ENCODE peak calls at places on chromosomes 4 and X, in nine cellular contexts. One of them, this sample, is unnamed.

GRCh38 chr4:164731827-164732474 is 22.0 kb upstream of the SMIM31 start:
- DNase-seq in mammary epithelial cell: peak
- DNase-seq in ecto neural progenitor cell: peak
- DNase-seq in activated CD4-positive, alpha-beta T cell treated with anti-CD3 and anti-CD28 coated beads, Interleukin-2, amount 50 U/mL, for 48 hours: peak
- DNase-seq in upper lobe of left lung: no peak
- DNase-seq in H1: peak
- DNase-seq in Calu3: peak
- DNase-seq in hepatocyte: peak
- DNase-seq in neural crest cell: peak
- DNase-seq in this sample: peak

GRCh38 chr4:82360298-82361177 is 13.3 kb downstream of the HNRNPD start:
- DNase-seq in mammary epithelial cell: peak
- DNase-seq in ecto neural progenitor cell: no peak
- DNase-seq in activated CD4-positive, alpha-beta T cell treated with anti-CD3 and anti-CD28 coated beads, Interleukin-2, amount 50 U/mL, for 48 hours: no peak
- DNase-seq in upper lobe of left lung: no peak
- DNase-seq in H1: no peak
- DNase-seq in Calu3: no peak
- DNase-seq in hepatocyte: peak
- DNase-seq in neural crest cell: no peak
- DNase-seq in this sample: peak

GRCh38 chr4:85823295-85823694 is 348.3 kb downstream of the ARHGAP24 start:
- DNase-seq in mammary epithelial cell: no peak
- DNase-seq in ecto neural progenitor cell: no peak
- DNase-seq in activated CD4-positive, alpha-beta T cell treated with anti-CD3 and anti-CD28 coated beads, Interleukin-2, amount 50 U/mL, for 48 hours: no peak
- DNase-seq in upper lobe of left lung: no peak
- DNase-seq in H1: no peak
- DNase-seq in Calu3: no peak
- DNase-seq in hepatocyte: no peak
- DNase-seq in neural crest cell: no peak
- DNase-seq in this sample: no peak

GRCh38 chrX:80765226-80765625 is 44.5 kb downstream of the BRWD3 start:
- DNase-seq in mammary epithelial cell: peak
- DNase-seq in ecto neural progenitor cell: no peak
- DNase-seq in activated CD4-positive, alpha-beta T cell treated with anti-CD3 and anti-CD28 coated beads, Interleukin-2, amount 50 U/mL, for 48 hours: no peak
- DNase-seq in upper lobe of left lung: no peak
- DNase-seq in H1: no peak
- DNase-seq in Calu3: peak
- DNase-seq in hepatocyte: no peak
- DNase-seq in neural crest cell: no peak
- DNase-seq in this sample: no peak

GRCh38 chr4:35963969-35964515 is 280.3 kb downstream of the ARAP2 start:
- DNase-seq in mammary epithelial cell: peak
- DNase-seq in ecto neural progenitor cell: no peak
- DNase-seq in activated CD4-positive, alpha-beta T cell treated with anti-CD3 and anti-CD28 coated beads, Interleukin-2, amount 50 U/mL, for 48 hours: no peak
- DNase-seq in upper lobe of left lung: no peak
- DNase-seq in H1: no peak
- DNase-seq in Calu3: no peak
- DNase-seq in hepatocyte: no peak
- DNase-seq in neural crest cell: no peak
- DNase-seq in this sample: no peak

GRCh38 chr4:181569553-181569952 is 673.6 kb upstream of the TENM3 start:
- DNase-seq in mammary epithelial cell: peak
- DNase-seq in ecto neural progenitor cell: no peak
- DNase-seq in activated CD4-positive, alpha-beta T cell treated with anti-CD3 and anti-CD28 coated beads, Interleukin-2, amount 50 U/mL, for 48 hours: no peak
- DNase-seq in upper lobe of left lung: no peak
- DNase-seq in H1: no peak
- DNase-seq in Calu3: no peak
- DNase-seq in hepatocyte: peak
- DNase-seq in neural crest cell: no peak
- DNase-seq in this sample: no peak

GRCh38 chrX:115679460-115679859 is 118.5 kb downstream of the PLS3 start:
- DNase-seq in mammary epithelial cell: peak
- DNase-seq in ecto neural progenitor cell: no peak
- DNase-seq in activated CD4-positive, alpha-beta T cell treated with anti-CD3 and anti-CD28 coated beads, Interleukin-2, amount 50 U/mL, for 48 hours: no peak
- DNase-seq in upper lobe of left lung: no peak
- DNase-seq in H1: no peak
- DNase-seq in Calu3: no peak
- DNase-seq in hepatocyte: peak
- DNase-seq in neural crest cell: no peak
- DNase-seq in this sample: no peak

GRCh38 chrX:7316280-7316679 is 168.3 kb upstream of the PUDP start:
- DNase-seq in mammary epithelial cell: no peak
- DNase-seq in ecto neural progenitor cell: no peak
- DNase-seq in activated CD4-positive, alpha-beta T cell treated with anti-CD3 and anti-CD28 coated beads, Interleukin-2, amount 50 U/mL, for 48 hours: no peak
- DNase-seq in upper lobe of left lung: no peak
- DNase-seq in H1: no peak
- DNase-seq in Calu3: no peak
- DNase-seq in hepatocyte: no peak
- DNase-seq in neural crest cell: no peak
- DNase-seq in this sample: no peak

GRCh38 chr4:38867478-38868054 is at the start of gene FAM114A1:
- DNase-seq in mammary epithelial cell: peak
- DNase-seq in ecto neural progenitor cell: peak
- DNase-seq in activated CD4-positive, alpha-beta T cell treated with anti-CD3 and anti-CD28 coated beads, Interleukin-2, amount 50 U/mL, for 48 hours: peak
- DNase-seq in upper lobe of left lung: peak
- DNase-seq in H1: peak
- DNase-seq in Calu3: peak
- DNase-seq in hepatocyte: peak
- DNase-seq in neural crest cell: peak
- DNase-seq in this sample: peak

GRCh38 chr4:92270908-92271307 is 32.9 kb upstream of the GRID2 start:
- DNase-seq in mammary epithelial cell: no peak
- DNase-seq in ecto neural progenitor cell: no peak
- DNase-seq in activated CD4-positive, alpha-beta T cell treated with anti-CD3 and anti-CD28 coated beads, Interleukin-2, amount 50 U/mL, for 48 hours: no peak
- DNase-seq in upper lobe of left lung: no peak
- DNase-seq in H1: no peak
- DNase-seq in Calu3: no peak
- DNase-seq in hepatocyte: no peak
- DNase-seq in neural crest cell: no peak
- DNase-seq in this sample: no peak

GRCh38 chr4:145731026-145731425 is 51.1 kb downstream of the C4orf51 start:
- DNase-seq in mammary epithelial cell: no peak
- DNase-seq in ecto neural progenitor cell: no peak
- DNase-seq in activated CD4-positive, alpha-beta T cell treated with anti-CD3 and anti-CD28 coated beads, Interleukin-2, amount 50 U/mL, for 48 hours: no peak
- DNase-seq in upper lobe of left lung: no peak
- DNase-seq in H1: no peak
- DNase-seq in Calu3: no peak
- DNase-seq in hepatocyte: peak
- DNase-seq in neural crest cell: no peak
- DNase-seq in this sample: no peak

GRCh38 chrX:101415180-101416130 is 7.4 kb downstream of the HNRNPH2 start:
- DNase-seq in mammary epithelial cell: peak
- DNase-seq in ecto neural progenitor cell: no peak
- DNase-seq in activated CD4-positive, alpha-beta T cell treated with anti-CD3 and anti-CD28 coated beads, Interleukin-2, amount 50 U/mL, for 48 hours: no peak
- DNase-seq in upper lobe of left lung: no peak
- DNase-seq in H1: no peak
- DNase-seq in Calu3: peak
- DNase-seq in hepatocyte: peak
- DNase-seq in neural crest cell: peak
- DNase-seq in this sample: peak

GRCh38 chrX:11836284-11836683 is 78.2 kb downstream of the MSL3 start:
- DNase-seq in mammary epithelial cell: no peak
- DNase-seq in ecto neural progenitor cell: no peak
- DNase-seq in activated CD4-positive, alpha-beta T cell treated with anti-CD3 and anti-CD28 coated beads, Interleukin-2, amount 50 U/mL, for 48 hours: no peak
- DNase-seq in upper lobe of left lung: no peak
- DNase-seq in H1: no peak
- DNase-seq in Calu3: no peak
- DNase-seq in hepatocyte: no peak
- DNase-seq in neural crest cell: no peak
- DNase-seq in this sample: no peak

GRCh38 chrX:11756354-11757318 is 1.4 kb upstream of the MSL3 start:
- DNase-seq in mammary epithelial cell: no peak
- DNase-seq in ecto neural progenitor cell: no peak
- DNase-seq in activated CD4-positive, alpha-beta T cell treated with anti-CD3 and anti-CD28 coated beads, Interleukin-2, amount 50 U/mL, for 48 hours: no peak
- DNase-seq in upper lobe of left lung: no peak
- DNase-seq in H1: no peak
- DNase-seq in Calu3: no peak
- DNase-seq in hepatocyte: peak
- DNase-seq in neural crest cell: no peak
- DNase-seq in this sample: no peak

GRCh38 chr4:39169426-39169825 is 12.9 kb upstream of the WDR19 start:
- DNase-seq in mammary epithelial cell: peak
- DNase-seq in ecto neural progenitor cell: no peak
- DNase-seq in activated CD4-positive, alpha-beta T cell treated with anti-CD3 and anti-CD28 coated beads, Interleukin-2, amount 50 U/mL, for 48 hours: no peak
- DNase-seq in upper lobe of left lung: no peak
- DNase-seq in H1: no peak
- DNase-seq in Calu3: no peak
- DNase-seq in hepatocyte: no peak
- DNase-seq in neural crest cell: no peak
- DNase-seq in this sample: no peak

GRCh38 chrX:614136-614535 is 16.5 kb upstream of the SHOX start:
- DNase-seq in mammary epithelial cell: no peak
- DNase-seq in ecto neural progenitor cell: no peak
- DNase-seq in activated CD4-positive, alpha-beta T cell treated with anti-CD3 and anti-CD28 coated beads, Interleukin-2, amount 50 U/mL, for 48 hours: no peak
- DNase-seq in upper lobe of left lung: no peak
- DNase-seq in H1: peak
- DNase-seq in Calu3: no peak
- DNase-seq in hepatocyte: no peak
- DNase-seq in neural crest cell: no peak
- DNase-seq in this sample: no peak

GRCh38 chr4:179867300-179867878 is 2375.8 kb upstream of the TENM3 start:
- DNase-seq in mammary epithelial cell: peak
- DNase-seq in ecto neural progenitor cell: peak
- DNase-seq in activated CD4-positive, alpha-beta T cell treated with anti-CD3 and anti-CD28 coated beads, Interleukin-2, amount 50 U/mL, for 48 hours: peak
- DNase-seq in upper lobe of left lung: no peak
- DNase-seq in H1: peak
- DNase-seq in Calu3: peak
- DNase-seq in hepatocyte: peak
- DNase-seq in neural crest cell: peak
- DNase-seq in this sample: no peak

GRCh38 chrX:154037754-154038153 is 18.1 kb upstream of the IRAK1 start:
- DNase-seq in mammary epithelial cell: no peak
- DNase-seq in ecto neural progenitor cell: no peak
- DNase-seq in activated CD4-positive, alpha-beta T cell treated with anti-CD3 and anti-CD28 coated beads, Interleukin-2, amount 50 U/mL, for 48 hours: no peak
- DNase-seq in upper lobe of left lung: no peak
- DNase-seq in H1: no peak
- DNase-seq in Calu3: no peak
- DNase-seq in hepatocyte: no peak
- DNase-seq in neural crest cell: no peak
- DNase-seq in this sample: no peak

GRCh38 chr4:148112231-148112982 is 329.8 kb downstream of the NR3C2 start:
- DNase-seq in mammary epithelial cell: peak
- DNase-seq in ecto neural progenitor cell: no peak
- DNase-seq in activated CD4-positive, alpha-beta T cell treated with anti-CD3 and anti-CD28 coated beads, Interleukin-2, amount 50 U/mL, for 48 hours: no peak
- DNase-seq in upper lobe of left lung: no peak
- DNase-seq in H1: no peak
- DNase-seq in Calu3: no peak
- DNase-seq in hepatocyte: peak
- DNase-seq in neural crest cell: no peak
- DNase-seq in this sample: no peak

GRCh38 chr4:75653845-75654503 is 19.2 kb downstream of the G3BP2 start:
- DNase-seq in mammary epithelial cell: peak
- DNase-seq in ecto neural progenitor cell: no peak
- DNase-seq in activated CD4-positive, alpha-beta T cell treated with anti-CD3 and anti-CD28 coated beads, Interleukin-2, amount 50 U/mL, for 48 hours: no peak
- DNase-seq in upper lobe of left lung: no peak
- DNase-seq in H1: no peak
- DNase-seq in Calu3: no peak
- DNase-seq in hepatocyte: peak
- DNase-seq in neural crest cell: no peak
- DNase-seq in this sample: no peak

GRCh38 chr4:55162396-55162795 is 37.0 kb upstream of the KDR start:
- DNase-seq in mammary epithelial cell: no peak
- DNase-seq in ecto neural progenitor cell: no peak
- DNase-seq in activated CD4-positive, alpha-beta T cell treated with anti-CD3 and anti-CD28 coated beads, Interleukin-2, amount 50 U/mL, for 48 hours: no peak
- DNase-seq in upper lobe of left lung: no peak
- DNase-seq in H1: no peak
- DNase-seq in Calu3: no peak
- DNase-seq in hepatocyte: no peak
- DNase-seq in neural crest cell: no peak
- DNase-seq in this sample: no peak

GRCh38 chr4:140654516-140654855 is 85.7 kb upstream of the UCP1 start:
- DNase-seq in mammary epithelial cell: no peak
- DNase-seq in ecto neural progenitor cell: no peak
- DNase-seq in activated CD4-positive, alpha-beta T cell treated with anti-CD3 and anti-CD28 coated beads, Interleukin-2, amount 50 U/mL, for 48 hours: no peak
- DNase-seq in upper lobe of left lung: no peak
- DNase-seq in H1: no peak
- DNase-seq in Calu3: no peak
- DNase-seq in hepatocyte: no peak
- DNase-seq in neural crest cell: no peak
- DNase-seq in this sample: no peak

GRCh38 chr4:176959980-176960379 is 167.3 kb upstream of the VEGFC start:
- DNase-seq in mammary epithelial cell: no peak
- DNase-seq in ecto neural progenitor cell: no peak
- DNase-seq in activated CD4-positive, alpha-beta T cell treated with anti-CD3 and anti-CD28 coated beads, Interleukin-2, amount 50 U/mL, for 48 hours: no peak
- DNase-seq in upper lobe of left lung: no peak
- DNase-seq in H1: no peak
- DNase-seq in Calu3: no peak
- DNase-seq in hepatocyte: no peak
- DNase-seq in neural crest cell: no peak
- DNase-seq in this sample: no peak

GRCh38 chr4:148922497-148922896 is 480.3 kb upstream of the NR3C2 start:
- DNase-seq in mammary epithelial cell: no peak
- DNase-seq in ecto neural progenitor cell: no peak
- DNase-seq in activated CD4-positive, alpha-beta T cell treated with anti-CD3 and anti-CD28 coated beads, Interleukin-2, amount 50 U/mL, for 48 hours: no peak
- DNase-seq in upper lobe of left lung: no peak
- DNase-seq in H1: no peak
- DNase-seq in Calu3: no peak
- DNase-seq in hepatocyte: no peak
- DNase-seq in neural crest cell: no peak
- DNase-seq in this sample: no peak

GRCh38 chr4:84847978-84848377 is 118.5 kb downstream of the WDFY3 start:
- DNase-seq in mammary epithelial cell: no peak
- DNase-seq in ecto neural progenitor cell: no peak
- DNase-seq in activated CD4-positive, alpha-beta T cell treated with anti-CD3 and anti-CD28 coated beads, Interleukin-2, amount 50 U/mL, for 48 hours: no peak
- DNase-seq in upper lobe of left lung: no peak
- DNase-seq in H1: no peak
- DNase-seq in Calu3: no peak
- DNase-seq in hepatocyte: no peak
- DNase-seq in neural crest cell: no peak
- DNase-seq in this sample: peak

GRCh38 chr4:15414601-15415091 is 13.2 kb upstream of the C1QTNF7 start:
- DNase-seq in mammary epithelial cell: no peak
- DNase-seq in ecto neural progenitor cell: no peak
- DNase-seq in activated CD4-positive, alpha-beta T cell treated with anti-CD3 and anti-CD28 coated beads, Interleukin-2, amount 50 U/mL, for 48 hours: no peak
- DNase-seq in upper lobe of left lung: no peak
- DNase-seq in H1: no peak
- DNase-seq in Calu3: no peak
- DNase-seq in hepatocyte: no peak
- DNase-seq in neural crest cell: no peak
- DNase-seq in this sample: peak

GRCh38 chr4:84799318-84799717 is 167.2 kb downstream of the WDFY3 start:
- DNase-seq in mammary epithelial cell: no peak
- DNase-seq in ecto neural progenitor cell: no peak
- DNase-seq in activated CD4-positive, alpha-beta T cell treated with anti-CD3 and anti-CD28 coated beads, Interleukin-2, amount 50 U/mL, for 48 hours: no peak
- DNase-seq in upper lobe of left lung: no peak
- DNase-seq in H1: no peak
- DNase-seq in Calu3: no peak
- DNase-seq in hepatocyte: no peak
- DNase-seq in neural crest cell: no peak
- DNase-seq in this sample: no peak

GRCh38 chr4:174764105-174764729 is 64.8 kb downstream of the GLRA3 start:
- DNase-seq in mammary epithelial cell: peak
- DNase-seq in ecto neural progenitor cell: no peak
- DNase-seq in activated CD4-positive, alpha-beta T cell treated with anti-CD3 and anti-CD28 coated beads, Interleukin-2, amount 50 U/mL, for 48 hours: no peak
- DNase-seq in upper lobe of left lung: no peak
- DNase-seq in H1: no peak
- DNase-seq in Calu3: no peak
- DNase-seq in hepatocyte: peak
- DNase-seq in neural crest cell: no peak
- DNase-seq in this sample: no peak

GRCh38 chr4:53098681-53099121 is 236.6 kb downstream of the RASL11B start:
- DNase-seq in mammary epithelial cell: peak
- DNase-seq in ecto neural progenitor cell: no peak
- DNase-seq in activated CD4-positive, alpha-beta T cell treated with anti-CD3 and anti-CD28 coated beads, Interleukin-2, amount 50 U/mL, for 48 hours: no peak
- DNase-seq in upper lobe of left lung: no peak
- DNase-seq in H1: no peak
- DNase-seq in Calu3: no peak
- DNase-seq in hepatocyte: no peak
- DNase-seq in neural crest cell: no peak
- DNase-seq in this sample: no peak

GRCh38 chr4:24249972-24250371 is 334.4 kb downstream of the DHX15 start:
- DNase-seq in mammary epithelial cell: no peak
- DNase-seq in ecto neural progenitor cell: no peak
- DNase-seq in activated CD4-positive, alpha-beta T cell treated with anti-CD3 and anti-CD28 coated beads, Interleukin-2, amount 50 U/mL, for 48 hours: no peak
- DNase-seq in upper lobe of left lung: no peak
- DNase-seq in H1: no peak
- DNase-seq in Calu3: no peak
- DNase-seq in hepatocyte: no peak
- DNase-seq in neural crest cell: no peak
- DNase-seq in this sample: no peak

GRCh38 chr4:96126227-96126626 is 286.3 kb downstream of the PDHA2 start:
- DNase-seq in mammary epithelial cell: no peak
- DNase-seq in ecto neural progenitor cell: no peak
- DNase-seq in activated CD4-positive, alpha-beta T cell treated with anti-CD3 and anti-CD28 coated beads, Interleukin-2, amount 50 U/mL, for 48 hours: no peak
- DNase-seq in upper lobe of left lung: peak
- DNase-seq in H1: no peak
- DNase-seq in Calu3: no peak
- DNase-seq in hepatocyte: no peak
- DNase-seq in neural crest cell: no peak
- DNase-seq in this sample: no peak